ENCODE peak calls at places on chromosomes 4 and X, in four cellular contexts. G, J, X and D are unnamed samples.
A peak's percentile ranks its signal among the peaks of the same experiment; 100 is the strongest.

GRCh38 chrX:70132244-70132643 is 1.0 kb upstream of the IGBP1 start:
- DNase-seq in G (no peak), J (no peak), X (no peak), D (no peak)

GRCh38 chr4:27595956-27596355 is 735.3 kb downstream of the STIM2 start:
- DNase-seq in G (no peak), J (no peak), X (no peak), D (peak; percentile 19)

GRCh38 chr4:52822583-52823477 is 39.3 kb upstream of the RASL11B start:
- DNase-seq in G (no peak), J (no peak), X (no peak), D (no peak)

GRCh38 chr4:135917016-135917415 is 1615.3 kb downstream of the PCDH18 start:
- DNase-seq in G (no peak), J (no peak), X (no peak), D (no peak)

GRCh38 chr4:166252487-166253402 is 379.7 kb downstream of the TLL1 start:
- DNase-seq in G (peak; percentile 18), J (no peak), X (no peak), D (no peak)

GRCh38 chr4:99722006-99722405 is 64.4 kb upstream of the C4orf54 start:
- DNase-seq in G (no peak), J (no peak), X (no peak), D (no peak)

GRCh38 chrX:137363559-137363958 is 202.4 kb upstream of the ZIC3 start:
- DNase-seq in G (no peak), J (no peak), X (no peak), D (no peak)

GRCh38 chr4:73019462-73020047 is 50.0 kb downstream of the COX18 start:
- DNase-seq in G (peak; percentile 53), J (no peak), X (no peak), D (no peak)

GRCh38 chrX:115324194-115324593 is 34.7 kb downstream of the LUZP4 start:
- DNase-seq in G (no peak), J (peak; percentile 63), X (no peak), D (no peak)

GRCh38 chrX:14915596-14915995 is 42.4 kb downstream of the MOSPD2 start:
- DNase-seq in G (no peak), J (no peak), X (no peak), D (no peak)

GRCh38 chr4:133668061-133668851 is 519.2 kb downstream of the PCDH10 start:
- DNase-seq in G (no peak), J (no peak), X (no peak), D (no peak)

GRCh38 chr4:168605411-168605810 is 108.6 kb downstream of the PALLD start:
- DNase-seq in G (no peak), J (no peak), X (no peak), D (no peak)

GRCh38 chr4:4603067-4603466 is 61.2 kb upstream of the STX18 start:
- DNase-seq in G (no peak), J (no peak), X (no peak), D (no peak)

GRCh38 chr4:55395529-55396304 is at the start of gene TMEM165:
- DNase-seq in G (peak; percentile 90), J (peak; percentile 97), X (peak; percentile 88), D (peak; percentile 97)

GRCh38 chrX:55342533-55343501 is 78.1 kb upstream of the PAGE3 start:
- DNase-seq in G (no peak), J (no peak), X (peak; percentile 1), D (no peak)

GRCh38 chrX:102712967-102713677 is 874 bp downstream of the GPRASP2 start:
- DNase-seq in G (peak; percentile 45), J (peak; percentile 60), X (no peak), D (no peak)

GRCh38 chrX:117973175-117974075 is 143.2 kb downstream of the KLHL13 start:
- DNase-seq in G (peak; percentile 11), J (no peak), X (no peak), D (no peak)